ENCODE peak calls at places on chromosome 21, in seven cellular contexts. V, Y, Q, N, Z, E and F are unnamed samples.

GRCh38 chr21:35578350-35578782 is 482.0 kb downstream of the SETD4 start:
- DNase-seq in Z (no peak), E (peak; percentile 76), N (peak; percentile 73), Y (no peak), V (peak; percentile 67), Q (peak; percentile 25), F (peak; percentile 58)

GRCh38 chr21:15029077-15029476 is 35.7 kb downstream of the NRIP1 start:
- DNase-seq in E (no peak), N (no peak), Q (no peak), V (no peak), Y (no peak), Z (no peak), F (no peak)

GRCh38 chr21:45253180-45253579 is 34.5 kb downstream of the POFUT2 start:
- DNase-seq in N (no peak), Z (peak; percentile 6), E (no peak), Q (peak; percentile 96), V (no peak), Y (no peak), F (no peak)

GRCh38 chr21:39385299-39386145 is 36.6 kb upstream of the HMGN1 start:
- DNase-seq in Z (no peak), Y (peak; percentile 49), E (no peak), V (peak; percentile 35), Q (no peak), N (peak; percentile 84), F (peak; percentile 47)

GRCh38 chr21:17045214-17045835 is 467.5 kb upstream of the CXADR start:
- DNase-seq in Y (no peak), Q (peak; percentile 2), E (no peak), Z (no peak), N (peak; percentile 58), V (peak; percentile 3), F (peak; percentile 15)

GRCh38 chr21:26093094-26093493 is 77.5 kb downstream of the APP start:
- DNase-seq in Y (no peak), N (peak; percentile 25), V (no peak), Q (peak; percentile 15), Z (no peak), E (no peak), F (no peak)

GRCh38 chr21:31554511-31555022 is 104.9 kb upstream of the SOD1 start:
- DNase-seq in Y (peak; percentile 27), V (peak; percentile 37), N (peak; percentile 54), E (no peak), Q (peak; percentile 80), Z (no peak), F (peak; percentile 36)

GRCh38 chr21:40548134-40548533 is 298.8 kb downstream of the DSCAM start:
- DNase-seq in Y (no peak), V (no peak), Z (no peak), E (no peak), N (no peak), Q (no peak), F (no peak)

GRCh38 chr21:33339135-33339534 is 14.4 kb downstream of the IFNAR1 start:
- DNase-seq in N (no peak), Z (no peak), E (no peak), Y (no peak), Q (no peak), V (no peak), F (no peak)

GRCh38 chr21:16976132-16976666 is 536.6 kb upstream of the CXADR start:
- DNase-seq in V (no peak), Q (no peak), N (peak; percentile 3), Y (no peak), Z (no peak), E (no peak), F (no peak)

GRCh38 chr21:36431252-36431651 is 46.1 kb downstream of the CHAF1B start:
- DNase-seq in Y (no peak), V (no peak), N (no peak), Q (no peak), E (no peak), Z (no peak), F (no peak)

GRCh38 chr21:44418876-44419230 is 36.5 kb upstream of the LRRC3 start:
- DNase-seq in Z (no peak), N (no peak), Y (no peak), V (no peak), Q (no peak), E (no peak), F (no peak)

GRCh38 chr21:35611752-35612151 is 448.6 kb downstream of the SETD4 start:
- DNase-seq in Z (no peak), V (peak; percentile 60), N (no peak), Q (no peak), E (no peak), Y (no peak), F (no peak)

GRCh38 chr21:37088196-37088595 is 15.1 kb downstream of the TTC3 start:
- DNase-seq in N (peak; percentile 57), Q (no peak), Y (no peak), Z (no peak), E (no peak), V (no peak), F (no peak)

GRCh38 chr21:44684483-44684882 is 2.5 kb upstream of the KRTAP12-1 start:
- DNase-seq in N (no peak), V (no peak), Q (no peak), Z (no peak), Y (no peak), E (no peak), F (no peak)

GRCh38 chr21:33700491-33700890 is 58.2 kb downstream of the ITSN1 start:
- DNase-seq in Z (no peak), Q (no peak), V (no peak), E (no peak), N (no peak), Y (no peak), F (no peak)

GRCh38 chr21:21997390-21998333 is 999.5 kb downstream of the NCAM2 start:
- DNase-seq in E (no peak), Y (no peak), V (no peak), N (no peak), Z (no peak), Q (no peak), F (no peak)

GRCh38 chr21:41846033-41846317 is 33.2 kb downstream of the PRDM15 start:
- DNase-seq in Q (no peak), E (no peak), Z (no peak), Y (no peak), V (no peak), N (no peak), F (no peak)

GRCh38 chr21:37149411-37149810 is 76.4 kb downstream of the TTC3 start:
- DNase-seq in N (peak; percentile 85), Z (no peak), V (peak; percentile 54), Y (no peak), Q (no peak), E (peak; percentile 72), F (no peak)